ENCODE peak calls at places on chromosomes 4 and X, in five cellular contexts. F is neuronal stem cell, O is small intestine, E is ovary, J is psoas muscle. P is an unnamed sample.

GRCh38 chrX:136588060-136588459 is 56.0 kb downstream of the VGLL1 start:
- DNase-seq in E (no peak), F (no peak), J (no peak), O (no peak), P (no peak)

GRCh38 chr4:128737098-128737513 is 72.4 kb upstream of the JADE1 start:
- DNase-seq in O (peak; percentile 36), J (no peak), F (no peak), E (no peak), P (no peak)

GRCh38 chrX:27715610-27716009 is 92.2 kb upstream of the MAGEB10 start:
- DNase-seq in F (no peak), O (no peak), J (no peak), E (no peak), P (no peak)

GRCh38 chr4:114597410-114598115 is 1.0 kb upstream of the UGT8 start:
- DNase-seq in F (peak; percentile 2), J (no peak), O (peak; percentile 41), E (no peak), P (no peak)

GRCh38 chr4:17762705-17763104 is 18.7 kb downstream of the FAM184B start:
- DNase-seq in O (no peak), J (no peak), E (no peak), F (no peak), P (no peak)

GRCh38 chr4:5708171-5708828 is at the start of gene EVC2:
- DNase-seq in E (peak; percentile 85), O (no peak), F (peak; percentile 44), J (peak; percentile 81), P (peak; percentile 20)

GRCh38 chr4:90317785-90318184 is 190.6 kb downstream of the CCSER1 start:
- DNase-seq in F (no peak), E (no peak), O (no peak), J (no peak), P (peak; percentile 94)

GRCh38 chr4:14317351-14317750 is 684.9 kb upstream of the CPEB2 start:
- DNase-seq in F (no peak), E (no peak), O (no peak), J (no peak), P (no peak)

GRCh38 chrX:154411322-154411980 is at the start of gene TAFAZZIN:
- DNase-seq in E (peak; percentile 67), F (peak; percentile 49), O (peak; percentile 68), J (peak; percentile 78), P (peak; percentile 75)

GRCh38 chr4:103443324-103443723 is 245.2 kb upstream of the CENPE start:
- DNase-seq in O (no peak), J (no peak), E (no peak), F (no peak), P (no peak)

GRCh38 chrX:48521353-48522243 is at the start of gene EBP:
- DNase-seq in O (peak; percentile 95), J (peak; percentile 86), F (peak; percentile 71), E (peak; percentile 84), P (peak; percentile 81)

GRCh38 chr4:82748176-82748575 is 50.4 kb downstream of the SCD5 start:
- DNase-seq in O (no peak), J (no peak), E (no peak), F (no peak), P (no peak)

GRCh38 chr4:10164877-10165283 is 48.3 kb upstream of the WDR1 start:
- DNase-seq in O (peak; percentile 45), F (peak; percentile 36), E (no peak), J (peak; percentile 19), P (no peak)

GRCh38 chrX:112147206-112147605 is 64.6 kb upstream of the TRPC5 start:
- DNase-seq in O (no peak), F (peak; percentile 8), J (no peak), E (no peak), P (no peak)

GRCh38 chr4:57374866-57375595 is 264.8 kb upstream of the IGFBP7 start:
- DNase-seq in O (no peak), E (no peak), J (no peak), F (no peak), P (no peak)

GRCh38 chrX:14598330-14598729 is 69.0 kb downstream of the GLRA2 start:
- DNase-seq in E (no peak), O (no peak), J (no peak), F (no peak), P (no peak)
- H3K4me3 ChIP-seq in E (no peak overlapping the region), O (no peak overlapping the region), J (no peak overlapping the region), F (no peak overlapping the region), P (no peak overlapping the region)

DNA sequence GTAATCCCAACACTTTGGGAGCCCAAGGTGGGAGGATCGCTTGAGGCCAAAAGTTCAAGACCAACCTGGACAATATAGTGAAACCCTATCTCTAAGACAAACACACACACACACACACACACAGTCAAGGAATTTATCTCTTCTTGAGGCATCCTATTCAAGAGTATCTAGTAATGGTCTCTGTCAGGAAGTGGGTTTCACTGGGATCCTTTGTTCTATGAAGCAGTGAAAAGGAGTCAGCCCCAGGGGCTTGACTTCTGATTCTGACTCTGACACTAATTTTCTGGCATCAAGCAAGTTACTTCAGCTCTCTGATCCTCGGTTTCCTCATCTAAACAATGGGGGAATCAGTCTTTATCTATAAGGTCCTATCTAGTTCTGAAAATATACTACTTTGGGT is 34.8 kb downstream of the UTP14A start:
- DNase-seq in J (no peak), F (no peak), E (no peak), O (no peak), P (no peak)
- H3K27me3 ChIP-seq in J (no peaks in the 10 kb centered on the region), F (peaks cover 2% of the 10 kb centered on the region), E (no peaks in the 10 kb centered on the region), O (no peaks in the 10 kb centered on the region), P (no peaks in the 10 kb centered on the region)

GRCh38 chr4:44914223-44914622 is 187.9 kb upstream of the GNPDA2 start:
- DNase-seq in E (no peak), F (no peak), O (no peak), J (no peak), P (no peak)
- H3K4me1 ChIP-seq in E (no peaks in the 10 kb centered on the region), F (no peaks in the 10 kb centered on the region), O (no peaks in the 10 kb centered on the region), J (no peaks in the 10 kb centered on the region), P (no peaks in the 10 kb centered on the region)

GRCh38 chrX:1593286-1594271 is 2.2 kb downstream of the AKAP17A start:
- DNase-seq in F (no peak), J (no peak), E (peak; percentile 46), O (no peak), P (peak; percentile 41)
- H3K4me3 ChIP-seq in F (peak overlapping the region; percentile 95), J (peak overlapping the region; percentile 77), E (peak overlapping the region; percentile 72), O (peak overlapping the region; percentile 100), P (peak overlapping the region; percentile 83)

GRCh38 chr4:2044119-2044485 is 15.0 kb upstream of the NAT8L start:
- DNase-seq in O (no peak), J (no peak), E (no peak), F (no peak), P (no peak)
- H3K27me3 ChIP-seq in O (peaks cover 2% of the 10 kb centered on the region), J (peaks cover 18% of the 10 kb centered on the region), E (peaks cover 4% of the 10 kb centered on the region), F (peaks cover 27% of the 10 kb centered on the region), P (peaks cover 15% of the 10 kb centered on the region)

DNA sequence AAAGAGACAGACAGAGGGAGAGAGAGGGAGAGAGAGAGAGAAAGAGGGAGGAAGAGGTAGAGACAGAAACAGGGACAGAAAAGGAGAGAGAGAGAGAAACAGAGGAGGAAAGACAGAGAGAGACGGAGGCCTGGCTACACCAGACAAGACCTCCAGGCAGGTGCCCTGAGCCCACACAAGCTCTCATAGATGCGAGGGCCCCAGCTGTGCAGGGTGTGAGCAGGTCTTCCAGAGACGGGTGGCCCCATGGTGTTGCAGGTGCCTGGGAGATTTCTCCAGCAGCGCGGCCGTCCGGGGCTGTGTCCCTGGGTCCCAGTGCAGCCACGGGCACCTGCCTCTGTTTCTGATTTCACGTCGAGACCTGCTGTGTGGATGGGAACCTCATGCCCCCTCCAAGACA is 253.0 kb downstream of the SHOX start:
- DNase-seq in F (no peak), O (no peak), J (no peak), E (no peak), P (no peak)
- H3K4me1 ChIP-seq in F (no peaks in the 10 kb centered on the region), O (no peaks in the 10 kb centered on the region), J (no peaks in the 10 kb centered on the region), E (no peaks in the 10 kb centered on the region), P (no peaks in the 10 kb centered on the region)

DNA sequence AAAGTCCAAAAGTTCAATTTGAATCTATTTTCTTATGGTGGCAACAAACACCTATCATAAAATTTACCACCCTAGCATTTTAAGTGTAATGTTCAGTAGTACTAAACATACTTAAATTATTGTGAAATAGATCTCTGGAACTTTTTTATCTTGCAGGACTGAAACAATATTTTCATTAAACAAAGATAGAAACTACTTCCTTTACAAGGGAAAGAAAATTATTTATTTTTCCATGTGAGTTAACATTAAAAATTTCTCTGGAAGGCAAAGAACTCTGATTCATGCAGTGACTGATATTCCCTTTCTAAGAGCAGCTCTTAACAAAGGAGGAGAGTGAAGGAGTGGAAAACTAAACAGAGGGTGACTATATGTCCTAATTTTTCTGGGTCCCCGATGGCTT is 40.2 kb downstream of the ADH7 start:
- DNase-seq in F (no peak), J (no peak), O (peak; percentile 32), E (no peak), P (no peak)
- H3K4me3 ChIP-seq in F (no peak overlapping the region), J (no peak overlapping the region), O (no peak overlapping the region), E (no peak overlapping the region), P (no peak overlapping the region)

DNA sequence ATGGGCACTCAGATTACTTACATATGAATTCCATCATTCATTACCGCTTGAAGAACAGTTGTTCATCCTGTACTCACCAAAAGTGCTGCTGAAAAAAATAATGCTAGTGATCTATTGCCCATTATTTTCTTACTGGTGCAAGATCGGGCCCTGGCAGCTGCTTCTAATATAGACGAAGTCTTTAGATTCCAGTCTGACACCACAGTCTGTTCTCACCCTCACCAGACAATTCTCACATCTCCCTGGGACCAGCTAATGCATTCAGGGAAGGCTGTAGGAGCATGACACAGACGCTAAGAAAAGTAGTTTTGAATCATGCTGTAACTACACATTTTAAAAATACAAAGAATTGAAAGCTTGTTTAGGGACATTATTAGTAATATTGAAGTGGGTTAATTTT is 13.8 kb downstream of the GEMIN8 start:
- DNase-seq in F (no peak), O (no peak), E (no peak), J (no peak), P (no peak)
- H3K27me3 ChIP-seq in F (no peaks in the 10 kb centered on the region), O (no peaks in the 10 kb centered on the region), E (no peaks in the 10 kb centered on the region), J (no peaks in the 10 kb centered on the region), P (no peaks in the 10 kb centered on the region)

GRCh38 chrX:109600114-109600710 is 24.8 kb downstream of the KCNE5 start:
- DNase-seq in J (no peak), E (no peak), O (no peak), F (no peak), P (no peak)

GRCh38 chrX:109596015-109596414 is 29.0 kb downstream of the KCNE5 start:
- DNase-seq in O (no peak), E (no peak), F (no peak), J (no peak), P (no peak)

DNA sequence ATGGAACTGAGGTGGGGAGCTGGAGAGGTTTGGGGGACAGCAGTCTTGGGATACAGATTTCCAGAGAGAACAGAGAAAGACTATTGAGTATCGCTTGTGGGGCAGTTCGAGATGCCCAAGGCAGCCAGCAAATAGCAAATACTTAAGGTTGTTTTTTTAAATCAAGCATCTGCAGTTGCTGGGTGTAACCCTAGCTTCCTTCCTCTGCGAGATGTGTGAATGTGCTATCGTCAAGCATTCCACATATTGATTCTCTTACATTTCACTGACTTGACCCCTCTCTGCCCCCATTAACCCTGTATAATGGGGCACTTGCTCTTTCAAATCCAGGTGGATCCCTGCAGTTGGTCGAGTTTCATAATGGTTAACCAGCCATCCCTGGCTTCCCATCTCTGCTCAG is 23.5 kb downstream of the KCNE5 start:
- DNase-seq in E (no peak), F (no peak), O (no peak), J (no peak), P (no peak)
- H3K4me1 ChIP-seq in E (no peaks in the 10 kb centered on the region), F (peaks cover 10% of the 10 kb centered on the region), O (no peaks in the 10 kb centered on the region), J (peaks cover 4% of the 10 kb centered on the region), P (no peaks in the 10 kb centered on the region)